ENCODE peak calls at places on chromosomes 11 and 22, in ten cellular contexts. R is transverse colon, T is testis, A is IMR-90, N is endothelial cell of umbilical vein, F is Peyer's patch, X is stomach, K is A549, Z is lower leg skin, S is adrenal gland. D is an unnamed sample.

GRCh38 chr22:35894464-35894878 is 134.2 kb downstream of the RBFOX2 start:
- DNase-seq in F (no peak), S (no peak), K (no peak), X (no peak), R (peak), A (no peak), T (peak), Z (no peak), N (no peak), D (no peak)

GRCh38 chr22:37386441-37386840 is 40.8 kb downstream of the ELFN2 start:
- DNase-seq in K (no peak), T (no peak), X (no peak), Z (no peak), A (no peak), S (no peak), R (no peak), F (no peak), N (no peak), D (no peak)

GRCh38 chr11:7691759-7692334 is 14.4 kb downstream of the OVCH2 start:
- DNase-seq in S (no peak), A (peak), T (no peak), K (no peak), X (no peak), R (no peak), N (no peak), Z (no peak), F (no peak), D (no peak)

GRCh38 chr11:129881570-129882170 is 13.7 kb downstream of the NFRKB start:
- DNase-seq in N (peak), X (peak), Z (no peak), K (peak), F (peak), T (peak), R (no peak), S (no peak), A (peak), D (peak)

GRCh38 chr11:44519989-44520737 is 45.3 kb upstream of the CD82 start:
- DNase-seq in X (no peak), N (no peak), Z (no peak), T (peak), R (no peak), A (no peak), K (no peak), S (no peak), F (no peak), D (no peak)

GRCh38 chr11:17015639-17016125 is 1.5 kb upstream of the PLEKHA7 start:
- DNase-seq in A (peak), N (no peak), F (no peak), Z (no peak), R (peak), S (no peak), K (peak), X (no peak), T (no peak), D (no peak)

GRCh38 chr11:55942785-55943392 is 6.7 kb upstream of the OR5I1 start:
- DNase-seq in F (no peak), K (peak), Z (no peak), R (no peak), X (no peak), S (no peak), N (peak), T (no peak), A (peak), D (peak)

GRCh38 chr11:87290304-87290922 is 252.7 kb downstream of the TMEM135 start:
- DNase-seq in Z (no peak), T (no peak), X (no peak), S (no peak), A (peak), F (no peak), K (peak), R (no peak), N (peak), D (peak)

GRCh38 chr11:11230802-11231562 is 122.1 kb downstream of the CSNK2A3 start:
- DNase-seq in X (no peak), R (no peak), N (no peak), A (no peak), F (no peak), K (peak), S (no peak), Z (no peak), T (peak), D (no peak)

GRCh38 chr11:17602105-17603001 is 55.3 kb downstream of the OTOG start:
- DNase-seq in R (no peak), Z (no peak), T (no peak), N (no peak), X (peak), K (no peak), S (no peak), A (no peak), F (peak), D (no peak)

GRCh38 chr11:16912607-16913006 is 101.6 kb downstream of the PLEKHA7 start:
- DNase-seq in A (no peak), K (no peak), N (no peak), Z (no peak), S (no peak), T (no peak), R (no peak), F (no peak), X (peak), D (no peak)

GRCh38 chr22:46290121-46290842 is 6.4 kb upstream of the GTSE1 start:
- DNase-seq in N (no peak), S (no peak), K (no peak), F (no peak), A (no peak), Z (no peak), R (no peak), X (no peak), T (no peak), D (no peak)

GRCh38 chr11:65894034-65894591 is 3.6 kb downstream of the CCDC85B start:
- DNase-seq in A (no peak), T (no peak), K (no peak), Z (no peak), S (no peak), X (no peak), F (peak), R (no peak), N (peak), D (no peak)

GRCh38 chr11:2138436-2139117 is 612 bp downstream of the IGF2 start:
- DNase-seq in A (no peak), X (no peak), Z (no peak), K (no peak), F (no peak), R (no peak), N (no peak), S (peak), T (no peak), D (no peak)

GRCh38 chr11:103586756-103587155 is 449.7 kb upstream of the DDI1 start:
- DNase-seq in S (no peak), X (no peak), K (no peak), R (no peak), T (no peak), N (peak), A (peak), F (no peak), Z (no peak), D (no peak)

GRCh38 chr11:45110562-45110961 is 35.9 kb upstream of the PRDM11 start:
- DNase-seq in X (peak), A (peak), N (peak), R (peak), S (no peak), K (peak), T (peak), F (peak), Z (no peak), D (peak)

GRCh38 chr11:126594921-126595367 is 239.5 kb downstream of the ST3GAL4 start:
- DNase-seq in Z (no peak), K (no peak), A (no peak), N (no peak), T (no peak), S (no peak), R (no peak), F (no peak), X (no peak), D (no peak)

GRCh38 chr11:10305964-10306918 is 1.4 kb downstream of the ADM start:
- DNase-seq in R (peak), Z (no peak), T (no peak), S (no peak), A (peak), F (peak), X (peak), K (peak), N (peak), D (peak)

GRCh38 chr11:46298699-46299424 is 21.4 kb downstream of the CREB3L1 start:
- DNase-seq in S (no peak), K (peak), N (no peak), A (peak), F (no peak), X (no peak), Z (no peak), T (no peak), R (no peak), D (no peak)

GRCh38 chr11:94525933-94526332 is 13.7 kb downstream of the C11orf97 start:
- DNase-seq in A (peak), T (peak), N (peak), X (peak), F (peak), Z (peak), K (no peak), R (peak), S (peak), D (no peak)

GRCh38 chr11:36352919-36353318 is 56.8 kb downstream of the PRR5L start:
- DNase-seq in X (no peak), F (peak), Z (no peak), T (no peak), K (no peak), A (no peak), N (no peak), S (no peak), R (no peak), D (no peak)

GRCh38 chr11:47111318-47111804 is 65.3 kb downstream of the ARFGAP2 start:
- DNase-seq in N (no peak), S (no peak), Z (no peak), T (no peak), A (no peak), K (no peak), R (no peak), X (no peak), F (no peak), D (no peak)

GRCh38 chr22:20315337-20316216 is 4.3 kb downstream of the DGCR6L start:
- DNase-seq in K (no peak), Z (peak), S (peak), R (peak), X (peak), A (no peak), N (no peak), F (peak), T (peak), D (no peak)

GRCh38 chr11:35714882-35715612 is 52.5 kb downstream of the TRIM44 start:
- DNase-seq in K (no peak), Z (no peak), A (peak), N (no peak), X (no peak), T (no peak), R (no peak), S (no peak), F (no peak), D (no peak)

GRCh38 chr11:84922836-84923235 is 704.3 kb downstream of the DLG2 start:
- DNase-seq in T (no peak), K (no peak), R (peak), Z (no peak), S (no peak), F (no peak), X (no peak), N (no peak), A (no peak), D (no peak)

GRCh38 chr11:133835258-133836075 is 9.8 kb downstream of the SPATA19 start:
- DNase-seq in A (peak), F (peak), R (no peak), T (peak), X (no peak), K (peak), S (peak), N (peak), Z (no peak), D (peak)

GRCh38 chr11:64685536-64685935 is 37.5 kb downstream of the NRXN2 start:
- DNase-seq in Z (no peak), X (no peak), R (no peak), T (no peak), A (no peak), K (no peak), F (no peak), N (no peak), S (no peak), D (no peak)

GRCh38 chr11:119516060-119516459 is 93.1 kb upstream of the THY1 start:
- DNase-seq in K (no peak), N (no peak), F (no peak), Z (no peak), X (no peak), R (no peak), A (no peak), T (no peak), S (no peak), D (no peak)

GRCh38 chr22:40240671-40241070 is 62.9 kb downstream of the TNRC6B start:
- DNase-seq in K (no peak), N (no peak), S (no peak), A (no peak), T (no peak), Z (no peak), X (no peak), R (no peak), F (no peak), D (no peak)

GRCh38 chr11:14583252-14584105 is 60.1 kb upstream of the PDE3B start:
- DNase-seq in T (no peak), A (no peak), S (no peak), F (peak), K (no peak), Z (no peak), R (peak), X (peak), N (no peak), D (no peak)

GRCh38 chr11:20474176-20474950 is 86.8 kb downstream of the PRMT3 start:
- DNase-seq in N (peak), S (no peak), A (no peak), F (no peak), R (no peak), Z (peak), K (no peak), X (no peak), T (no peak), D (no peak)

GRCh38 chr22:37843746-37844089 is 416 bp downstream of the ANKRD54 start:
- DNase-seq in Z (no peak), S (no peak), F (peak), N (no peak), X (no peak), K (no peak), A (peak), T (peak), R (peak), D (no peak)

GRCh38 chr11:68213555-68214172 is 568 bp upstream of the KMT5B start:
- DNase-seq in F (peak), S (peak), R (peak), Z (peak), K (peak), X (peak), A (peak), T (peak), N (peak), D (peak)
- TF ChIP-seq POLR2A in F (peak), S (peak), R (peak), Z (no peak), K (peak), X (peak), A (peak), T (peak), N (peak), D (peak)

DNA sequence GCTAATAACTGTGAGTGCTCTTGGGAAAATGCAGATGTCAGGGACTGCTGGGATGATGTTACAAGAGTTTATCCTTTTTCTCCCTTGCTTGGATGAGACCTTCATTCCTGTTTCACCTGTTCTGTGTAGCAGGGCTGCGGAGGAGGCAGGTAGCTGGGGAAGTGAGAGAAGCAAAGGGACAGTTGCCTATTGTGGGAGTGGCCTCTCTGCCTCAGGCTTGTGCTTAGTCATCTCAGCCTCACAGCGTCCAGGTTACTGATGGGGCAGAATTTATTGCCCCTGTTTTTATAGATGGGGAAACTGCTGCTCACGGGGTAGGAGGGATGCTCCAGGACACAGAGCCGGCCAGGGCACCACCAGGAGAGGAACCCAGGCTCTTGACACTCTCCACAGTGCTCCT is 1.7 kb downstream of the STX3 start:
- DNase-seq in X (peak), A (peak), F (peak), R (peak), T (peak), N (no peak), Z (peak), K (peak), S (peak), D (peak)
- TF ChIP-seq POLR2A in X (no peak), A (no peak), F (no peak), R (peak), T (no peak), N (no peak), Z (no peak), K (no peak), S (peak), D (no peak)

GRCh38 chr11:67317365-67318238 is 14.3 kb downstream of the SSH3 start:
- DNase-seq in X (peak), F (peak), A (peak), S (peak), N (peak), R (peak), K (peak), T (peak), Z (peak), D (peak)
- TF ChIP-seq POLR2A in X (no peak), F (peak), A (peak), S (peak), N (peak), R (peak), K (peak), T (no peak), Z (no peak), D (peak)

GRCh38 chr11:73991471-73992006 is 8.9 kb upstream of the UCP2 start:
- DNase-seq in T (no peak), K (no peak), Z (no peak), F (peak), S (no peak), A (no peak), X (no peak), R (no peak), N (no peak), D (no peak)
- TF ChIP-seq POLR2A in T (no peak), K (no peak), Z (no peak), F (no peak), S (no peak), A (no peak), X (no peak), R (no peak), N (no peak), D (no peak)

DNA sequence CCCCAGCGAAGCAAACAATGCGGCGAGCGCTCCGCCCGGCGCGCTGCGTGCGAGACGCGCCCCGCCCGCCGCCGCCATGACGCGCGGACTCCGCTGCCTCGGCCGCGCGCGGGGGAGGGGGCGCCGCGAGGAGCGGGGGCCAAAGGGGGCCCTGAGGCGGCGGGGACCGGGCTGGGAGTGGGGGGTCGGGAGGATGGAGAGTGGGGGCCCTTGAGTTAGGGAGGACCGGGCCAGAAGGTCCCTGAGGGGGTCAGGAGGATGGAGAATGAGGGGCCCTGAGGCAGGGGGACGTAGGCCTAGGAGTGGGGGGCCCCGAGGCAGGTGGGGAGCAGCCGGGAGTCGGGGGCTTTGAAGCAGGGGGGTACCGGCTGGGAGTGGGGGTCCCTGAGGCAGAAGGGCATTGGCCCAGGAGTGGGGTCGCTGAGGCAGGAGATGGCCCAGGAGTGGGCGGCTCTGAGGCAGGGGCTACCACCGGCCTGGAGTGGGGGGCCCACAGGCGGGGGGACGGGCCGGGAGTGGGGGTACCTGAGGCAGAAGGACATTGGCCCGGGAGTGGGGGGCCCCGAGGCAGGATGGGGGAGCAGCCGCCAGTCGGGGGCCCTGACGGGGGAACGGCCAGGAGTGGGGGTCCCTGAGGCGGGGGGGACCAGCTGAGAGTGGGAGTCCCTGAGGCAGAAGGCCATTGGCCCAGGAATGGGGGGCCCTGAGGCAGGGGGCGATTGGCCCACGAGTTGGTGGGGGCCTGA is at the start of gene BRD1:
- DNase-seq in Z (no peak), F (peak), X (peak), S (no peak), A (peak), R (peak), N (peak), T (peak), K (peak), D (peak)
- TF ChIP-seq POLR2A in Z (no peak), F (no peak), X (no peak), S (peak), A (peak), R (no peak), N (peak), T (no peak), K (peak), D (no peak)

DNA sequence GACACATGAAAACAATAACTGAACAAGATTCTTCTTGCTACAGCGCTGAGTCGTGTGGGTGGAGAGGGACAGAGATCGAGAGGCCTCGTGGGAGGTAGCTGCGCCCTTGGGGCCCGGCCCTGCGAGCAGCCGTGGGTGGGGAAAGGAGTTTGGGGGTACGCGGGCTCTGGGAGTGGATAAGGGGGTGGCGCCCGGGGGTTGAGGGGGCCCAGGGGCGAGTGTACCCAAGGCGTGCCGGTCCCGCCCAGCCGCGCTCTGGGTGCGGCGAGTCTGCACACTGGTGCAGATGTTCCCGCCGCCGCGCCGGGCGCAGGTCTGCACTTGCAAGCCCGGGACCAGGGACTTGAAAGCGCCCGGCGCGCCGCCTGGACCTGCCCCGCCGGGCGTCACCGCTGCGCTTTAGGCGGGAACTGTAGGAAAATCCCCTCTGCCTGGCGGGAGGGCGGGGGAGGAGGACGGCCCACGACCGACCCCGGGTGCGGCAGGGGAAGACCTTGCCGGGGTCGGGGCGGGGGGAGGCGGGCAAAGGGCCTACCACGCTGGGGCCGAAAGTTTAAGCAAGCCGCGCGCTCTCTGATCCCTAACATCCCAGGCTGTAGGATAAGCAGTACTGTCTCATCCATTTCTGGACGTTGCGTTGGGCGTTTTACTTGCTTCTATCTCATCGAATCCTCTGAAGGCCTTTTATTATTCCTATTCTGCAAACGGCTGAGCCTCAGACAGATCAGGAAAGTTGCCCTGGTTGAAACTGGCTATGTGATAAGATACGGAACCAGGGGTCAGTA is 1.4 kb upstream of the KREMEN1 start:
- DNase-seq in S (no peak), K (peak), A (peak), R (peak), N (no peak), X (peak), T (peak), Z (peak), F (peak), D (peak)
- TF ChIP-seq POLR2A in S (no peak), K (no peak), A (no peak), R (peak), N (no peak), X (no peak), T (no peak), Z (no peak), F (no peak), D (peak)

D was measured in erythroblast.